ENCODE peak calls at places on chromosomes 4 and X, in ten cellular contexts. D is right atrium auricular region, Q is cardiac muscle cell, H is left ventricle myocardium inferior, V is endodermal cell, M is PC-3, N is hepatocyte, F is colonic mucosa, T is psoas muscle, Z is tibial artery. W is an unnamed sample.

GRCh38 chr4:108172231-108172779 is 3.6 kb upstream of the LEF1 start:
- DNase-seq in V (no peak), N (peak), M (no peak), Q (peak), T (no peak), Z (no peak), F (no peak), H (no peak), D (no peak), W (no peak)

GRCh38 chrX:25536307-25536970 is 520.7 kb upstream of the ARX start:
- DNase-seq in Q (no peak), F (no peak), N (no peak), T (no peak), D (no peak), V (no peak), H (no peak), Z (no peak), M (no peak), W (no peak)

GRCh38 chr4:77921701-77922100 is 59.1 kb downstream of the MRPL1 start:
- DNase-seq in Z (no peak), Q (no peak), D (no peak), H (no peak), F (no peak), M (peak), N (peak), V (no peak), T (no peak), W (no peak)

GRCh38 chrX:124238268-124238667 is 94.2 kb upstream of the TEX13D start:
- DNase-seq in M (no peak), T (no peak), H (no peak), V (no peak), D (no peak), Q (no peak), Z (no peak), N (no peak), F (no peak), W (no peak)

GRCh38 chr4:9691221-9692065 is 90.0 kb upstream of the DRD5 start:
- DNase-seq in D (peak), M (peak), V (peak), H (peak), N (peak), F (peak), T (peak), Z (peak), Q (peak), W (peak)

GRCh38 chrX:116378961-116379360 is 57.4 kb upstream of the SLC6A14 start:
- DNase-seq in H (no peak), D (no peak), N (no peak), T (no peak), F (no peak), V (no peak), M (no peak), Z (no peak), Q (no peak), W (no peak)

GRCh38 chr4:121728066-121728465 is 31.3 kb upstream of the ANXA5 start:
- DNase-seq in M (peak), H (no peak), Q (no peak), D (no peak), N (no peak), F (no peak), V (no peak), T (peak), Z (no peak), W (no peak)

GRCh38 chrX:85111347-85111746 is 107.7 kb downstream of the APOOL start:
- DNase-seq in Q (peak), H (no peak), M (peak), N (peak), T (no peak), V (no peak), Z (no peak), F (peak), D (no peak), W (no peak)

GRCh38 chrX:7316887-7317286 is 168.9 kb upstream of the PUDP start:
- DNase-seq in H (no peak), V (no peak), Z (no peak), Q (no peak), F (no peak), D (no peak), N (no peak), T (no peak), M (no peak), W (no peak)

GRCh38 chrX:8820910-8821527 is 19.8 kb upstream of the FAM9A start:
- DNase-seq in F (no peak), V (peak), H (no peak), Q (peak), D (no peak), N (peak), Z (no peak), M (peak), T (no peak), W (no peak)

GRCh38 chr4:72858328-72858727 is 211.2 kb downstream of the COX18 start:
- DNase-seq in T (no peak), M (peak), Z (no peak), D (no peak), N (peak), Q (no peak), V (no peak), F (no peak), H (no peak), W (no peak)

GRCh38 chr4:21879187-21879586 is 69.4 kb downstream of the KCNIP4 start:
- DNase-seq in V (peak), Q (no peak), F (no peak), N (no peak), Z (no peak), H (no peak), D (no peak), M (peak), T (no peak), W (no peak)

GRCh38 chrX:125507119-125507518 is 187.4 kb downstream of the TEX13C start:
- DNase-seq in Z (no peak), M (peak), T (no peak), N (no peak), V (no peak), D (no peak), H (no peak), Q (no peak), F (no peak), W (no peak)

GRCh38 chr4:22962186-22962786 is 269.5 kb downstream of the GBA3 start:
- DNase-seq in Q (peak), V (peak), M (peak), Z (no peak), D (no peak), F (peak), N (peak), H (no peak), T (no peak), W (no peak)

GRCh38 chr4:40241026-40241425 is 44.2 kb downstream of the RHOH start:
- DNase-seq in T (no peak), H (no peak), Z (no peak), F (no peak), N (no peak), M (no peak), D (no peak), Q (no peak), V (no peak), W (no peak)

GRCh38 chr4:40238700-40239548 is 42.1 kb downstream of the RHOH start:
- DNase-seq in Q (no peak), V (no peak), H (no peak), Z (no peak), M (no peak), N (no peak), D (no peak), T (no peak), F (no peak), W (peak)

GRCh38 chr4:40243390-40243948 is 46.6 kb downstream of the RHOH start:
- DNase-seq in V (no peak), M (no peak), T (no peak), D (no peak), Q (no peak), H (no peak), Z (no peak), N (no peak), F (no peak), W (no peak)

GRCh38 chr4:40240040-40240653 is 43.3 kb downstream of the RHOH start:
- DNase-seq in F (no peak), T (no peak), V (no peak), H (no peak), M (peak), Q (no peak), Z (no peak), N (no peak), D (no peak), W (no peak)

DNA sequence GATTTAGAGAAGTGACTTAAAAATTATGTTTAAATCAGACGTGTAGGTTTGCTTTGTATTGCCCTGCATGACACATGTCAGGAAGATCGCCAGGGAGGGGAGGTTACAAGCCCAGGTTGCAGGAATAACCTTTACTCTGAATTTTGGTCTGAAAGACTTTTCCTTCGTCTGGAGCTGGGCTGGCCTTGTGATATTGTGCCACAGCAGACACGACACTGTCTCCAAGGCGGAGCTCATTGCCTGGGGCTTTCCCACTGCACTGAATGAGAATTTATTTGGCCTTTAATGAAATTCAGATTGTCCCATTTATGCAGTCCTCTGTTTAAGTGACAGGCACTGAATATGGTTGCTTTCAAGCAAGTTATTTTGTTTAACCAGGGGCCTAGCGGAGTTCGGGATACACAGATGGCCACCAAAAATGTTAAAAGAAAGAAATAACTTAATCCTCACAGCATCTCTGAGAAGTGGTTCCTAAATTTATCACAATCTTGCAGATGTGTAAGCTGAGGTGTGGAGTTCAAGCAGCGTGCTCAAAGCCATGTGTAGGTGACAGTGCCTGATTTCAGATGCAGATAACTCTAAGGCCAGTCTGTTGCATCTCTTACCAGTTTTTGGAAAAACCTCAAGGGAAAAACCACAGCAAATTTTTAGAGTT is 45.2 kb downstream of the RHOH start:
- DNase-seq in V (no peak), H (no peak), D (no peak), Q (no peak), Z (no peak), M (no peak), F (no peak), T (no peak), N (no peak), W (no peak)
- H3K27ac ChIP-seq in V (no peak), H (no peak), D (no peak), Q (no peak), Z (no peak), M (no peak), F (no peak), T (no peak), N (no peak), W (peak)

GRCh38 chr4:7435411-7436095 is 823 bp upstream of the PSAPL1 start:
- DNase-seq in N (peak), F (no peak), V (no peak), D (no peak), H (no peak), T (no peak), Q (peak), M (no peak), Z (no peak), W (peak)
- TF ChIP-seq CTCF in N (no peak), F (no peak), V (no peak), D (no peak), H (no peak), T (no peak), Q (no peak), M (no peak), Z (no peak), W (no peak)

DNA sequence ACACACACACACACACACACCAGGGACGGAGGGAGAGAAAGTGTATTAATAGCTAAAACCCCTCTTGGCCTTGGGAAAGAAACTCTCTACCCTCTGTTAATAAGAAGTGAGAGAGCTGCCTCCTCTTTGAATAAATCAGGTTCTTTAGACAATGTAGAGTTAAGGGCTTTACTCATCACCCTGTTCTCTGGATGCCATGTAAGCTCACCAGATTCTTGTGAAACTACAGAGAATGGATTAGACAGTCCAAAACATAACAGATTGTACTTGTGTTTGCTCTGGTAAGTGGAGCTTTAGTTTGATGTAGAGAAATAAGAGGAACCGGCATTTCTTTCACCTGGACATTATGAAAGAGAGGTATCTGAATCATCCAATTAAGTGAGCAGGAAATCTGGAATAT is 263.2 kb downstream of the DMD start:
- DNase-seq in Q (peak), M (no peak), F (no peak), Z (no peak), D (no peak), T (no peak), H (no peak), V (no peak), N (no peak), W (no peak)
- H3K27ac ChIP-seq in Q (peak), M (no peak), F (no peak), Z (no peak), D (no peak), T (no peak), H (no peak), V (no peak), N (no peak), W (no peak)

GRCh38 chrX:66110112-66110511 is 53.9 kb upstream of the HEPH start:
- DNase-seq in Q (peak), T (no peak), D (no peak), M (peak), Z (no peak), H (no peak), F (peak), V (peak), N (peak), W (no peak)
- TF ChIP-seq CTCF in Q (peak), T (peak), D (peak), M (peak), Z (peak), H (peak), F (peak), V (peak), N (peak), W (peak)

GRCh38 chrX:19672211-19672814 is 157.0 kb upstream of the MAP3K15 start:
- DNase-seq in N (peak), M (no peak), T (no peak), V (no peak), D (no peak), Q (no peak), H (no peak), Z (no peak), F (no peak), W (no peak)
- H3K27ac ChIP-seq in N (peak), M (peak), T (no peak), V (no peak), D (no peak), Q (no peak), H (no peak), Z (no peak), F (no peak), W (no peak)

GRCh38 chr4:48943387-48943786 is 36.8 kb upstream of the OCIAD2 start:
- DNase-seq in T (no peak), Q (no peak), H (no peak), Z (no peak), M (peak), D (no peak), F (no peak), V (peak), N (peak), W (no peak)
- TF ChIP-seq CTCF in T (no peak), Q (no peak), H (no peak), Z (no peak), M (peak), D (no peak), F (no peak), V (peak), N (peak), W (no peak)

GRCh38 chr4:24748023-24748422 is 47.4 kb upstream of the SOD3 start:
- DNase-seq in D (peak), M (no peak), V (no peak), Z (no peak), F (no peak), Q (no peak), H (no peak), T (no peak), N (no peak), W (no peak)
- H3K27ac ChIP-seq in D (no peak), M (peak), V (no peak), Z (no peak), F (no peak), Q (no peak), H (no peak), T (no peak), N (no peak), W (no peak)

GRCh38 chr4:6056976-6057766 is 38.9 kb upstream of the C4orf50 start:
- DNase-seq in N (no peak), Q (no peak), F (no peak), V (no peak), M (no peak), T (no peak), D (no peak), H (no peak), Z (no peak), W (no peak)

GRCh38 chr4:6055436-6055835 is 37.2 kb upstream of the C4orf50 start:
- DNase-seq in Q (no peak), T (no peak), D (no peak), F (no peak), H (no peak), V (no peak), N (no peak), M (no peak), Z (no peak), W (no peak)

GRCh38 chr4:6052679-6053078 is 34.4 kb upstream of the C4orf50 start:
- DNase-seq in H (no peak), F (no peak), Q (no peak), T (no peak), Z (no peak), V (no peak), D (no peak), M (peak), N (no peak), W (no peak)

GRCh38 chr4:6055030-6055429 is 36.8 kb upstream of the C4orf50 start:
- DNase-seq in H (no peak), N (no peak), Q (no peak), F (no peak), V (no peak), T (no peak), M (no peak), Z (no peak), D (no peak), W (no peak)

DNA sequence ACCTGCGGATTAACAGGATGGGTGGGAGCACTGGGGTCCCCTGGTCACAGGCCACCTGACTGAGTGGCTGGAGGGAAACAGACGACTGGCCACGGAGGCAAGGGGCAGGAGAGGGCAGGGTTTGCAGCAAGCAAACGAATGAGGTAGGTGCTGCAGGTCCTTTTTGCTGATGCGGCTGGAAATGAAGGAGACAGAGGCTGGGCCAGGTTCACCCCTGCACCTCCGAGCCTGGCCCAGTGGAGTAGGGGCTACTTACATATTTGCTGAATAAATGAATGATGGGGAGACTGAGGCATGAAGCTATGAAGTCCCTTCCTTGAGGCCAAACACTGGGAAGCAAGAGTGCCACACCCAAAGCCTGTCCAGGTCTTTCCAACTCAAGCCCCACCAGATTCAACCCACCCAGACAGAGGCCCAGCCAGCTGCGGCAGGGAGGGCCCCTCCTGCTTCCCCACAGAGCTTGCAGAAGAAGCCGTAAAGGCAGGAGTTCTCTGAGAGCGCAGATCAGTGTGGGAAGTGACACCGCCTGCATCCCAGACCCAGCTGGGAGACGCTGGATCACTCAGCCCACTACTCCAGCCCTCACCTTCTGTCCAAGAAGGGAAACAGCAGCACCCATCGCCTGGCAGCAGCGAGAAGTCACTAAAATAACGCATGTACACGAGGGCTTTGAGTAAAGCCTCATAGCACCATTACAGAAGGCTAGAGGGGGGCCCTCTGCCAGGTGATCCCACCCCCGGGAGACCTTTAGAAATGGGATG is 36.1 kb upstream of the C4orf50 start:
- DNase-seq in D (no peak), N (no peak), T (no peak), H (no peak), V (no peak), F (no peak), Q (no peak), M (no peak), Z (no peak), W (no peak)
- TF ChIP-seq CTCF in D (no peak), N (no peak), T (no peak), H (no peak), V (no peak), F (no peak), Q (no peak), M (no peak), Z (no peak), W (no peak)